ENCODE peak calls at places on chromosomes 1 and 21, in six cellular contexts. A, O, G, V, T and N are unnamed samples.

GRCh38 chr1:8063298-8064068 is 37.4 kb upstream of the ERRFI1 start:
- DNase-seq in A (no peak), O (peak; percentile 11), T (no peak), G (no peak), V (peak; percentile 56), N (no peak)

GRCh38 chr1:20713440-20713839 is 4.4 kb downstream of the KIF17 start:
- DNase-seq in G (no peak), A (no peak), T (no peak), O (no peak), V (no peak), N (no peak)

GRCh38 chr1:17365271-17365670 is 6.7 kb upstream of the PADI6 start:
- DNase-seq in T (no peak), G (no peak), O (no peak), V (no peak), A (no peak), N (no peak)

GRCh38 chr1:86190873-86191272 is 34.3 kb upstream of the COL24A1 start:
- DNase-seq in G (no peak), O (no peak), V (no peak), A (no peak), T (no peak), N (no peak)

GRCh38 chr1:60342569-60342968 is 269.0 kb upstream of the C1orf87 start:
- DNase-seq in A (no peak), G (no peak), V (no peak), T (no peak), O (peak; percentile 48), N (no peak)

GRCh38 chr1:156705321-156705917 is at the start of gene CRABP2:
- DNase-seq in T (no peak), O (peak; percentile 69), A (peak; percentile 75), V (peak; percentile 83), G (no peak), N (no peak)

GRCh38 chr1:94846286-94846685 is 26.1 kb downstream of the SLC44A3 start:
- DNase-seq in V (peak; percentile 65), O (no peak), G (no peak), T (no peak), A (no peak), N (no peak)

GRCh38 chr1:26177182-26177684 is at the start of gene CNKSR1:
- DNase-seq in O (no peak), A (peak; percentile 87), T (no peak), V (peak; percentile 84), G (no peak), N (no peak)

GRCh38 chr21:46219591-46220239 is 8.9 kb downstream of the LSS start:
- DNase-seq in G (no peak), T (no peak), A (peak; percentile 54), V (no peak), O (no peak), N (no peak)

GRCh38 chr1:245188350-245188749 is 33.6 kb downstream of the KIF26B start:
- DNase-seq in G (no peak), O (no peak), V (no peak), T (no peak), A (no peak), N (no peak)

GRCh38 chr1:168939131-168939946 is 167.2 kb upstream of the ATP1B1 start:
- DNase-seq in O (no peak), T (no peak), A (no peak), G (no peak), V (no peak), N (no peak)

DNA sequence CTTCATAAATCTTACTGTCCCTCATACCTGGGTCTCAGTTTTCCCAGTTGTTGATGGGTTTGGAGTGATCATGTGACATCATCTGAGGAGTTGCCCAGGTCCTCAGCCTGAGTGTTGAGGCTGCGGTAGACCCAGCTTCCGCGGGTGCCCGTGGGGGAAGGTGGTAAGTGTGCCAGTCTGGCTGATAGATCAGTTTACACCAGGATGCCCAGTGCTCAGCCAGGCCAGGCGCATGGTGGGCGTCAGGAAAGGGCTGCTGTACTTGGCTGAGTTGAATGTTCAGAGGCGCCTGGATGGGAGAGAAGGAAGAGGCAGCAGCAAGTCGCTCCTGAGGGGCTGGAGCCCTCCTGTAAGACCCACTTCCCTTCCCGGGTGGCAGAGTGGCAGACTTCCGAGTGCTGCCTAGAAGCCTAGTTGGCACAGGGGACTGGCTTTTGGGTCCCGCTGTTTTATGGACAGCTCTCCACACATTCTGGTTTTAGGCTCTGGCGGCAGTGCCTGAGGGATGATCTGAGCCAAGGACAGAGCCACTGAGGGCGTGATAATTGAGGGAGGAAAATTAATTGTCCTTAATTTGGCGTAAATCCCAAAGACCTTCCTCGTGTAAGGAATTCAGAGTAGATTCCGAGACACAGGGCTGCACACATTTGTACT is 35.8 kb downstream of the PTPRF start:
- DNase-seq in A (no peak), O (no peak), V (no peak), G (no peak), T (no peak), N (no peak)
- H3K4me3 ChIP-seq in A (no peak overlapping the region), O (peak overlapping the region; percentile 52), V (no peak overlapping the region), G (no peak overlapping the region), T (peak overlapping the region; percentile 54), N (peak overlapping the region; percentile 68)

DNA sequence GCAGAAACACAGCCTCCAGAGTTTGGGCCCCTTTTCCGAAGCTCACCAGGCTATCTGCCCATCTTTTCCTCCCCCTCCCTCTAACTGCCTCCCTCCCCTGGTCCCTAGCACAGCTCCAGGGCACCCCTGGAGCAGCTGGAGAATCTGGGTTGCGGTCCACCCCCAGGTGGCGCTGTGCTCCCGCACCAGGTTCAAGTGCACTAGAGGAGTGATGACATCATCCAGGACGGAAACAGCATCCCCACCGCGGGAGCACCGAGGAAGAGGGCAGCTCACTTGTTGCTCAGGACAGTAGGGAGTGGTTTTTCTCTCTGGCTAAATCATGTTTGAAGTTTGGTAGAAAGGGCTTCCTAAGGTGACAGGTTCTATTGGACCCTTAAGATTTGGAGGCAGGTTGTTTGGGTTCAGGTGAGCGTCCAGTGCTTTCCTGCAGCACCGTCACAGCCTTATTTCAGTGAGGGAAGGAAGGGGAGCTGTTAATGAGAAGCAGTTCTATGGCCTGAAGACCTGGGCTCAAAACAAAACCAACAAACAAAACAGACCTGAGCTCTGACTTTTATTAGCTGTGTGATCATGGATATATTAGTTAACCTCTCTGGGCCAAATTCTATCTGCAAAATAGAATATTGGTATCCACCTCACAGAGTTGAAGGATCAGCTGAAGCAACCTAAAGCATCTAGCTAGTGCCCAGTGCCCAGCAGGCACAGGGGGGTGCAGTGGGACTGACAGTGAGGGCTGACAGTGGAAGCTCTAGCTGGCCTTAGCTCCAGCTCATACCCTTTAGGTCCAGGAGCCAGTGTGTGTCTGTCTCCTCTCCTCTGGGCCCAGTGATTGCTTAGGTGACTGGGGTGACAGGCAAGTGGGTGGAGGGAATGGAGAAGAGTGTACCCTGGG is 7.5 kb downstream of the SHISA4 start:
- DNase-seq in A (peak; percentile 94), O (peak; percentile 96), V (peak; percentile 73), G (peak; percentile 90), T (peak; percentile 69), N (peak; percentile 98)
- TF ChIP-seq CTCF in A (peak; percentile 86), O (peak; percentile 94), V (peak; percentile 90), G (peak; percentile 94), T (peak; percentile 90), N (peak; percentile 92)

GRCh38 chr1:70659891-70660290 is 248.8 kb downstream of the CTH start:
- DNase-seq in T (no peak), G (no peak), A (no peak), V (no peak), O (no peak), N (no peak)

GRCh38 chr1:70656371-70656770 is 245.3 kb downstream of the CTH start:
- DNase-seq in G (no peak), T (no peak), A (no peak), O (peak; percentile 23), V (no peak), N (no peak)
- H3K4me3 ChIP-seq in G (no peak overlapping the region), T (no peak overlapping the region), A (no peak overlapping the region), O (no peak overlapping the region), V (no peak overlapping the region), N (no peak overlapping the region)

GRCh38 chr1:78743626-78744025 is 94.0 kb downstream of the IFI44 start:
- DNase-seq in T (no peak), V (no peak), G (no peak), A (no peak), O (peak; percentile 78), N (no peak)
- TF ChIP-seq CTCF in T (no peak), V (no peak), G (no peak), A (no peak), O (peak; percentile 24), N (no peak)

GRCh38 chr1:178096421-178096820 is 2.5 kb downstream of the RASAL2 start:
- DNase-seq in A (no peak), V (no peak), T (no peak), O (no peak), G (no peak), N (no peak)
- H3K4me3 ChIP-seq in A (no peak overlapping the region), V (peak overlapping the region; percentile 98), T (peak overlapping the region; percentile 78), O (peak overlapping the region; percentile 80), G (peak overlapping the region; percentile 87), N (peak overlapping the region; percentile 80)

GRCh38 chr1:41474490-41475271 is 9.8 kb downstream of the EDN2 start:
- DNase-seq in A (peak; percentile 61), O (peak; percentile 40), V (peak; percentile 72), G (no peak), T (no peak), N (no peak)

GRCh38 chr1:41475859-41476567 is 8.5 kb downstream of the EDN2 start:
- DNase-seq in G (no peak), V (no peak), A (peak; percentile 38), T (no peak), O (peak; percentile 44), N (no peak)

GRCh38 chr1:41471658-41472057 is 12.8 kb downstream of the EDN2 start:
- DNase-seq in O (no peak), A (peak; percentile 14), T (no peak), G (no peak), V (no peak), N (no peak)

GRCh38 chr1:41475346-41475745 is 9.1 kb downstream of the EDN2 start:
- DNase-seq in A (no peak), T (no peak), V (no peak), G (no peak), O (no peak), N (no peak)

GRCh38 chr1:41473738-41474362 is 10.6 kb downstream of the EDN2 start:
- DNase-seq in V (no peak), O (no peak), G (no peak), T (no peak), A (peak; percentile 46), N (no peak)
- TF ChIP-seq CTCF in V (no peak), O (no peak), G (no peak), T (no peak), A (no peak), N (no peak)

DNA sequence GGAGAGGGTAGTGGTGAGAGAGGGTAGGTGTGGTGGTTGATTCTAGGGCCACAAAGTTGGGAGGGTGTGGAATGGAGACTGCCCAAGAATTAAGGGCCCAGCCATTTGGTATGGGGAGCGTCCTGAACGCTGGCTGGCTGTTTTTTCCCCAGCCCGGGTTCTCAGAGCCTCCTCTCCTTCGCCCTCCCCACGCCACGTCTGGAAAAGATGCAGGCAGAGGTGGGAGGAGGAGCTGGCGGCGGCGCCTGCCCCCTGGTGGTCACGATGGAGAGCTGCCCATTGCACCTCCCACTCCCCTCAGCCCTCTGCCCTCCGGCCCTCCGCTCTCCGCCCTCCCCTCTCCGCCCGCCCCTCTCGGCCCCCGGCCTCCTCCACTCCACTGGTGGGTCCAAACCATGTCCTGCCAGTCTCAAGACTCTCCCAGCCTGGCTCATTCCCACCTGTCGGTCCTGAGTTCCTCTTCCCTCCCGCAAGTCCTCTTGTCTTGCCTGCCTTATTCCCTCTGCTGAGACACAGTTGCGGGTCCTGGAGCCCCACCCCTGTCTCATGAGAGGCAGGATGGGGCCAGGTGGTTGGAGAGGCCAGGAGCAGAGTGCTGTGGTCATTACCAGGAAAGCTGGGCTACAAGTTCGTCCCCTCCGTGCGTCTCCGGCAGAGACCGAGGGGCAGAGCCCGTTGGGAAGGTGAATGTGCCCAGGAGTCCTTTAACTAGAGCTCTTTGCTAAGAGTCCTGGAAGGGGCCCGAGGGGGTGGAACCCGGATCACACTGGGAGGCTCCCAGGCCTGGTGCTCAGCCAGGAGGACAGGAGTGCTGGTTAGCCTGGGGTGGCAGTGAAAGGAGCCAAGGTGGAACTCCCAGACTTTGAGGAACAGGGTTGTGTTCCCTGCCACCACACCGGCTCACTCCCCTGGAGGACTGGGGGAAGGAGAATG is 22.6 kb downstream of the ETNK2 start:
- DNase-seq in T (no peak), A (peak; percentile 86), V (peak; percentile 84), O (peak; percentile 88), G (peak; percentile 70), N (no peak)
- H3K4me3 ChIP-seq in T (peak overlapping the region; percentile 46), A (no peak overlapping the region), V (peak overlapping the region; percentile 18), O (no peak overlapping the region), G (peak overlapping the region; percentile 3), N (peak overlapping the region; percentile 19)